ENCODE peak calls at places on chromosomes 6 and 20, in five cellular contexts. O is A549, Q is gastrocnemius medialis, P is body of pancreas, E is GM12878. N is an unnamed sample.

GRCh38 chr6:38045701-38046305 is 226.3 kb downstream of the ZFAND3 start:
- ATAC-seq in O (no peak), Q (no peak), P (no peak), E (no peak), N (no peak)

GRCh38 chr6:149896491-149896890 is 1.4 kb downstream of the RAET1E start:
- ATAC-seq in O (peak; percentile 9), Q (peak; percentile 34), P (no peak), E (no peak), N (no peak)

GRCh38 chr6:77123527-77123926 is 339.8 kb downstream of the HTR1B start:
- ATAC-seq in O (no peak), Q (no peak), P (no peak), E (peak; percentile 17), N (no peak)

GRCh38 chr20:47561175-47561574 is 59.5 kb downstream of the NCOA3 start:
- ATAC-seq in O (peak; percentile 49), Q (peak; percentile 24), P (no peak), E (no peak), N (peak; percentile 71)

GRCh38 chr20:17859616-17860232 is 108.9 kb downstream of the SNX5 start:
- ATAC-seq in O (no peak), Q (peak; percentile 91), P (peak; percentile 55), E (peak; percentile 47), N (no peak)

GRCh38 chr20:3047486-3048419 is 1.9 kb downstream of the MRPS26 start:
- ATAC-seq in O (no peak), Q (no peak), P (no peak), E (no peak), N (no peak)

GRCh38 chr6:131215212-131215611 is 79.9 kb downstream of the AKAP7 start:
- ATAC-seq in O (no peak), Q (no peak), P (no peak), E (no peak), N (no peak)

GRCh38 chr6:89690944-89691324 is 52.4 kb upstream of the LYRM2 start:
- ATAC-seq in O (no peak), Q (no peak), P (no peak), E (no peak), N (no peak)

GRCh38 chr6:16644540-16645250 is 116.6 kb downstream of the ATXN1 start:
- ATAC-seq in O (no peak), Q (no peak), P (no peak), E (no peak), N (no peak)

GRCh38 chr6:53573299-53573698 is 28.4 kb upstream of the GCLC start:
- ATAC-seq in O (no peak), Q (no peak), P (no peak), E (no peak), N (no peak)

GRCh38 chr6:158706369-158706982 is 56.6 kb downstream of the SYTL3 start:
- ATAC-seq in O (peak; percentile 91), Q (peak; percentile 40), P (peak; percentile 61), E (no peak), N (peak; percentile 64)

GRCh38 chr6:145508107-145508506 is 227.2 kb downstream of the EPM2A start:
- ATAC-seq in O (no peak), Q (no peak), P (no peak), E (peak; percentile 65), N (no peak)

GRCh38 chr6:35436071-35436865 is 15.9 kb upstream of the FANCE start:
- ATAC-seq in O (no peak), Q (no peak), P (no peak), E (no peak), N (no peak)

GRCh38 chr6:11198663-11199603 is 33.5 kb downstream of the NEDD9 start:
- ATAC-seq in O (no peak), Q (no peak), P (no peak), E (no peak), N (no peak)

GRCh38 chr20:19599200-19599599 is 158.9 kb upstream of the RIN2 start:
- ATAC-seq in O (no peak), Q (no peak), P (no peak), E (no peak), N (no peak)

GRCh38 chr6:150622941-150623874 is 23.5 kb downstream of the PLEKHG1 start:
- ATAC-seq in O (no peak), Q (no peak), P (no peak), E (peak; percentile 97), N (no peak)

GRCh38 chr20:36873498-36874189 is 2.3 kb upstream of the TLDC2 start:
- ATAC-seq in O (no peak), Q (no peak), P (no peak), E (no peak), N (no peak)

GRCh38 chr20:52438326-52438963 is 246.9 kb upstream of the ZFP64 start:
- ATAC-seq in O (no peak), Q (no peak), P (no peak), E (no peak), N (no peak)

GRCh38 chr20:3808141-3808479 is 12.0 kb downstream of the CDC25B start:
- ATAC-seq in O (peak; percentile 75), Q (peak; percentile 20), P (peak; percentile 30), E (no peak), N (peak; percentile 43)

GRCh38 chr20:53897884-53898557 is 172.4 kb downstream of the BCAS1 start:
- ATAC-seq in O (no peak), Q (no peak), P (peak; percentile 57), E (no peak), N (no peak)

GRCh38 chr20:31860431-31861345 is 9.6 kb downstream of the DUSP15 start:
- ATAC-seq in O (peak; percentile 61), Q (no peak), P (peak; percentile 47), E (peak; percentile 58), N (peak; percentile 46)

GRCh38 chr20:10430000-10430466 is 4.0 kb downstream of the MKKS start:
- ATAC-seq in O (no peak), Q (no peak), P (no peak), E (no peak), N (no peak)

GRCh38 chr6:15546591-15546990 is 116.2 kb downstream of the DTNBP1 start:
- ATAC-seq in O (no peak), Q (no peak), P (no peak), E (no peak), N (no peak)

GRCh38 chr6:4370066-4370465 is 234.7 kb upstream of the ECI2 start:
- ATAC-seq in O (peak; percentile 85), Q (peak; percentile 26), P (no peak), E (no peak), N (no peak)

GRCh38 chr6:4368649-4369048 is 233.3 kb upstream of the ECI2 start:
- ATAC-seq in O (no peak), Q (no peak), P (no peak), E (no peak), N (no peak)

GRCh38 chr6:4372866-4373265 is 237.5 kb upstream of the ECI2 start:
- ATAC-seq in O (no peak), Q (no peak), P (no peak), E (no peak), N (no peak)

GRCh38 chr6:4369616-4370015 is 234.2 kb upstream of the ECI2 start:
- ATAC-seq in O (peak; percentile 75), Q (peak; percentile 72), P (no peak), E (no peak), N (no peak)

GRCh38 chr6:4371207-4371921 is 236.0 kb upstream of the ECI2 start:
- ATAC-seq in O (peak; percentile 24), Q (peak; percentile 85), P (peak; percentile 21), E (no peak), N (no peak)
- TF ChIP-seq POLR2A in O (no peak), Q (peak; percentile 8), P (no peak), E (no peak), N (no peak)

DNA sequence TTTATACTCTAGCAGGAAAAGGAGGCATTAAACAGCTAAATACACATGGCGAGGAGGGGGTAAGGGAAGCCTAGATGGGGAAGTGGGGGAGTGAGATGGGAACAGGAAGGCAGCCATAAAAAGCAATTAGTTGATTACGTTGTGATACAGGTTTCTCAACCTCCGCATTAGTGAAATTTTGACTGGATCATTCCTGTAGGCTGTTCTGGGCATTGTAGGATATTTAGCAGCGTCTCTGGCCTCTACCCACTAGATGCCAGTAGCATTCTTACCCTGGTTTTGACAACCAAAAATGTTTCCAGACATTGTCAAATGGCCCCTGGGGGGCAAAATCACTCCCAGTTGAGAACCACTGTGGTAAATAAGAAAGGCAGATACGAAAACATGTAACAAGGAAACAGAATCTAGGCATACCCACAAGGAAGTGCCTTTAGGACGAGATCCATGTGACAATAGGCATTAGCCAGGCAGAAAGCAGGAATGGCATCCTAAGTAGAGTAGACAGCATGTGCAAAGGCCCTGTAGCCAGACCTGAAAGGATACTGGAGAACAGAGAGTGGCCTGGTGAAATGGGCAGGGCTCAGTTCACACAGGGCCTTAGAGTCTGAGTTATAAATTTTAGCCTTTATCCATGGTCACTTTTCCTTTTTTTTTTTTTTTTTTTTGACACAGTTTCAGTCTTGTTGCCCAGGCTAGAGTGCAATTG is 25.8 kb upstream of the PTPN1 start:
- ATAC-seq in O (no peak), Q (no peak), P (no peak), E (no peak), N (no peak)
- H3K4me3 ChIP-seq in O (no peak overlapping the region), Q (no peak overlapping the region), P (no peak overlapping the region), E (no peak overlapping the region), N (peak overlapping the region; percentile 47)

DNA sequence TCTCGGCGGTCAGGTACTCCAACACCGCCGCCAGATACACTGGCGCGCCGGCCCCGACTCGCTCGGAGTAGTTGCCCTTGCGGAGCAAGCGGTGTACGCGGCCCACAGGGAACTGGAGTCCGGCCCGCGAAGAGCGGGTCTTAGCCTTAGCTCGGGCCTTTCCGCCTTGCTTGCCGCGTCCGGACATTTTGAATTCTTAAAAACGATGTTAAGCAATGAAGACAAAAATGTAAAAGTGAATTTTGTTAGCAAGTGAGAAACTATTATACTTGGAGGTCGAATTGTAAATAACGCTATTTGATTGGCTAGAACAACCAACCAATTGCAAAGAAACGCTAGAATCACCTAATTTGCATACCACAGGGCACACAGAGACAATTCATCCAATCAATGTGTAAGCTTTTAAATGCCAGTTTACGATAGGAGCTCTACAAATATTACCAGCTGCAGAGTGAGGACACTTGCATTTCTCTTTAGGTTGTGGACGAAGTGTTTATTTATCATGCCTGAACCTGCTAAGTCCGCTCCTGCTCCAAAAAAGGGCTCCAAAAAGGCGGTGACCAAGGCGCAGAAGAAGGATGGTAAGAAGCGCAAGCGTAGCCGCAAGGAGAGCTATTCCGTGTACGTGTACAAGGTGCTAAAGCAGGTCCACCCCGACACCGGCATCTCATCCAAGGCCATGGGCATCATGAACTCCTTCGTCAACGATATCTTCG is 112.0 kb downstream of the HFE start:
- ATAC-seq in O (no peak), Q (peak; percentile 77), P (peak; percentile 81), E (peak; percentile 64), N (peak; percentile 85)
- TF ChIP-seq POLR2A in O (no peak), Q (peak; percentile 35), P (peak; percentile 90), E (peak; percentile 80), N (peak; percentile 92)

GRCh38 chr6:40930555-40930954 is 108.5 kb downstream of the UNC5CL start:
- ATAC-seq in O (no peak), Q (peak; percentile 85), P (peak; percentile 60), E (no peak), N (no peak)

GRCh38 chr6:40930045-40930444 is 109.0 kb downstream of the UNC5CL start:
- ATAC-seq in O (no peak), Q (peak; percentile 19), P (no peak), E (no peak), N (no peak)

GRCh38 chr6:40932953-40933352 is 106.1 kb downstream of the UNC5CL start:
- ATAC-seq in O (no peak), Q (no peak), P (no peak), E (no peak), N (no peak)

GRCh38 chr6:40932366-40932765 is 106.7 kb downstream of the UNC5CL start:
- ATAC-seq in O (no peak), Q (no peak), P (no peak), E (no peak), N (no peak)

DNA sequence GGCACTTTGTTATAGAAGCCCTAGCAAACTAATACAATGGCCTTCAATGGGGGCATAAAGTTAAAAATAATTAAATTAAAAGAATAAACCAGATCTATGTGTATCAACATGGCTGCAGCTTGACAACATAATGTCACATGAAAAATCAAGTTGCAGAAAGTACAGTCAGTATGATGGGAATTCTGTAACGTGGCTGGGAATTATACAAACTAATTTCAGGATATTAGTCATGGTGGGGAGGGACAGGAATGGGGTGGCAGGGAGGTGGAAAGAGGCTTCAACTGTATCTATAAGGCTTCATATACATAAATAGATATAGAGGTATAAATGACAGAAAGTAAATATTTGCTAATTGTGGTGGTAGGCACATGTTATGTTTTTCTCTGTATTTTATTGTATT is 107.1 kb downstream of the UNC5CL start:
- ATAC-seq in O (no peak), Q (no peak), P (no peak), E (no peak), N (no peak)
- H3K4me3 ChIP-seq in O (no peak overlapping the region), Q (no peak overlapping the region), P (no peak overlapping the region), E (no peak overlapping the region), N (no peak overlapping the region)